ENCODE peak calls at places on chromosome 1, in six cellular contexts. One of them, this sample, is unnamed.

GRCh38 chr1:6508876-6509602 is 17.6 kb upstream of the PLEKHG5 start:
- DNase-seq in T47D: no peak
- DNase-seq in Calu3: no peak
- DNase-seq in hepatocyte: no peak
- DNase-seq in putamen: no peak
- DNase-seq in fibroblast of lung: no peak
- DNase-seq in this sample: no peak

GRCh38 chr1:87826639-87827345 is 498.1 kb downstream of the LMO4 start:
- DNase-seq in T47D: peak; percentile 25
- DNase-seq in Calu3: no peak
- DNase-seq in hepatocyte: peak; percentile 54
- DNase-seq in putamen: peak; percentile 34
- DNase-seq in fibroblast of lung: peak; percentile 29
- DNase-seq in this sample: peak; percentile 22

GRCh38 chr1:147771216-147772125 is 11.1 kb upstream of the GJA5 start:
- DNase-seq in T47D: no peak
- DNase-seq in Calu3: no peak
- DNase-seq in hepatocyte: no peak
- DNase-seq in putamen: no peak
- DNase-seq in fibroblast of lung: no peak
- DNase-seq in this sample: peak; percentile 80

GRCh38 chr1:32761253-32761877 is 55.8 kb downstream of the YARS1 start:
- DNase-seq in T47D: peak; percentile 57
- DNase-seq in Calu3: peak; percentile 90
- DNase-seq in hepatocyte: peak; percentile 63
- DNase-seq in putamen: no peak
- DNase-seq in fibroblast of lung: peak; percentile 89
- DNase-seq in this sample: no peak

GRCh38 chr1:89952021-89952995 is 42.6 kb upstream of the ZNF326 start:
- DNase-seq in T47D: no peak
- DNase-seq in Calu3: no peak
- DNase-seq in hepatocyte: no peak
- DNase-seq in putamen: no peak
- DNase-seq in fibroblast of lung: peak; percentile 96
- DNase-seq in this sample: no peak

GRCh38 chr1:240117202-240117769 is 25.6 kb downstream of the FMN2 start:
- DNase-seq in T47D: no peak
- DNase-seq in Calu3: no peak
- DNase-seq in hepatocyte: no peak
- DNase-seq in putamen: no peak
- DNase-seq in fibroblast of lung: no peak
- DNase-seq in this sample: no peak

GRCh38 chr1:88673446-88673845 is 10.6 kb upstream of the PKN2 start:
- DNase-seq in T47D: no peak
- DNase-seq in Calu3: no peak
- DNase-seq in hepatocyte: no peak
- DNase-seq in putamen: no peak
- DNase-seq in fibroblast of lung: no peak
- DNase-seq in this sample: no peak

GRCh38 chr1:35931424-35932157 is 686 bp downstream of the AGO3 start:
- DNase-seq in T47D: peak; percentile 15
- DNase-seq in Calu3: peak; percentile 21
- DNase-seq in hepatocyte: peak; percentile 58
- DNase-seq in putamen: peak; percentile 19
- DNase-seq in fibroblast of lung: peak; percentile 8
- DNase-seq in this sample: no peak

GRCh38 chr1:206803221-206803730 is 31.0 kb upstream of the IL10 start:
- DNase-seq in T47D: no peak
- DNase-seq in Calu3: no peak
- DNase-seq in hepatocyte: no peak
- DNase-seq in putamen: no peak
- DNase-seq in fibroblast of lung: no peak
- DNase-seq in this sample: no peak

GRCh38 chr1:201153474-201154388 is 543 bp downstream of the TMEM9 start:
- DNase-seq in T47D: no peak
- DNase-seq in Calu3: no peak
- DNase-seq in hepatocyte: no peak
- DNase-seq in putamen: no peak
- DNase-seq in fibroblast of lung: peak; percentile 6
- DNase-seq in this sample: no peak

GRCh38 chr1:227562923-227563318 is 435 bp upstream of the ZNF678 start:
- DNase-seq in T47D: no peak
- DNase-seq in Calu3: no peak
- DNase-seq in hepatocyte: no peak
- DNase-seq in putamen: no peak
- DNase-seq in fibroblast of lung: no peak
- DNase-seq in this sample: no peak

GRCh38 chr1:85465099-85465790 is at the start of gene DDAH1:
- DNase-seq in T47D: peak; percentile 74
- DNase-seq in Calu3: peak; percentile 70
- DNase-seq in hepatocyte: peak; percentile 87
- DNase-seq in putamen: peak; percentile 57
- DNase-seq in fibroblast of lung: peak; percentile 73
- DNase-seq in this sample: peak; percentile 55

GRCh38 chr1:173475564-173476196 is 1.5 kb upstream of the PRDX6 start:
- DNase-seq in T47D: no peak
- DNase-seq in Calu3: no peak
- DNase-seq in hepatocyte: peak; percentile 56
- DNase-seq in putamen: no peak
- DNase-seq in fibroblast of lung: peak; percentile 83
- DNase-seq in this sample: no peak

GRCh38 chr1:55211456-55211855 is 3.7 kb downstream of the USP24 start:
- DNase-seq in T47D: no peak
- DNase-seq in Calu3: no peak
- DNase-seq in hepatocyte: no peak
- DNase-seq in putamen: no peak
- DNase-seq in fibroblast of lung: no peak
- DNase-seq in this sample: no peak